ENCODE peak calls at places on chromosomes 11 and 22, in four cellular contexts. W is GM20000; T is Calu3; K is CD4-positive, alpha-beta T cell. N is an unnamed sample.

GRCh38 chr11:7252683-7253213 is 1.0 kb downstream of the SYT9 start:
- DNase-seq in K (no peak), T (no peak), W (no peak), N (no peak)

GRCh38 chr11:19419813-19420212 is 179.1 kb upstream of the E2F8 start:
- DNase-seq in W (no peak), T (no peak), K (no peak), N (no peak)

GRCh38 chr11:11620966-11621880 is 582 bp downstream of the GALNT18 start:
- DNase-seq in K (no peak), W (peak), T (peak), N (peak)

GRCh38 chr11:95924414-95924760 is 480 bp upstream of the MTMR2 start:
- DNase-seq in K (no peak), T (no peak), W (no peak), N (no peak)

GRCh38 chr11:1639102-1639620 is 9.6 kb downstream of the KRTAP5-5 start:
- DNase-seq in T (no peak), K (no peak), W (no peak), N (no peak)

GRCh38 chr22:23570681-23571080 is 9.4 kb downstream of the IGLL1 start:
- DNase-seq in K (no peak), W (no peak), T (no peak), N (no peak)

GRCh38 chr11:9903579-9903978 is 239.7 kb downstream of the SWAP70 start:
- DNase-seq in K (no peak), T (no peak), W (no peak), N (no peak)

GRCh38 chr11:124725719-124726105 is 14.0 kb upstream of the NRGN start:
- DNase-seq in K (no peak), W (no peak), T (no peak), N (no peak)

GRCh38 chr11:12841946-12842630 is 167.0 kb upstream of the RASSF10 start:
- DNase-seq in K (no peak), W (no peak), T (peak), N (no peak)

GRCh38 chr22:24284747-24285203 is 14.1 kb downstream of the SPECC1L start:
- DNase-seq in T (no peak), K (no peak), W (no peak), N (no peak)

GRCh38 chr11:18171377-18172000 is 1.1 kb upstream of the MRGPRX4 start:
- DNase-seq in T (peak), W (no peak), K (no peak), N (peak)
- TF ChIP-seq CTCF in T (peak), W (no peak), K (no peak), N (peak)

GRCh38 chr22:39543095-39543494 is 10.5 kb upstream of the RPS19BP1 start:
- DNase-seq in W (no peak), K (no peak), T (no peak), N (peak)
- TF ChIP-seq CTCF in W (peak), K (no peak), T (peak), N (peak)

DNA sequence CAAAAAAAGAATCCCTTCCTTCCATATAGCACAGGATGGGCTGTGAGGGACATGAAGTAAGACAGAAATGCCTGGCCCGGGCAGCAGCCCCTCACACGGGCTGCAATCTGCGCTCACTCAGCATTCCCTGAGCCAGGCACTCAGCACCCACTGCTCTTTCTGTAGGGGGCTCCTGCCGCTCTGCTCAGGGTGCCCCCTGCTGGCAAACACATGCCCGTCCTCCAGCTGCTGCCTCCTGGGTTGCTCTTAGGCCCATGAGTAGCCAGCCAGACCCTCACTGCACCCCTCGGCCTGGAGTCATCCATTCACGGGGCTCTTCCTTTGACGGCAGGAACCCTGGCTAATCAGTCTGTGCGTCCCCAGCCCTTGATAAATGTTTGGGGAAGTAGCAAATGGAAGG is 6.9 kb downstream of the MCAT start:
- DNase-seq in K (no peak), W (peak), T (peak), N (peak)
- TF ChIP-seq CTCF in K (no peak), W (peak), T (peak), N (peak)

DNA sequence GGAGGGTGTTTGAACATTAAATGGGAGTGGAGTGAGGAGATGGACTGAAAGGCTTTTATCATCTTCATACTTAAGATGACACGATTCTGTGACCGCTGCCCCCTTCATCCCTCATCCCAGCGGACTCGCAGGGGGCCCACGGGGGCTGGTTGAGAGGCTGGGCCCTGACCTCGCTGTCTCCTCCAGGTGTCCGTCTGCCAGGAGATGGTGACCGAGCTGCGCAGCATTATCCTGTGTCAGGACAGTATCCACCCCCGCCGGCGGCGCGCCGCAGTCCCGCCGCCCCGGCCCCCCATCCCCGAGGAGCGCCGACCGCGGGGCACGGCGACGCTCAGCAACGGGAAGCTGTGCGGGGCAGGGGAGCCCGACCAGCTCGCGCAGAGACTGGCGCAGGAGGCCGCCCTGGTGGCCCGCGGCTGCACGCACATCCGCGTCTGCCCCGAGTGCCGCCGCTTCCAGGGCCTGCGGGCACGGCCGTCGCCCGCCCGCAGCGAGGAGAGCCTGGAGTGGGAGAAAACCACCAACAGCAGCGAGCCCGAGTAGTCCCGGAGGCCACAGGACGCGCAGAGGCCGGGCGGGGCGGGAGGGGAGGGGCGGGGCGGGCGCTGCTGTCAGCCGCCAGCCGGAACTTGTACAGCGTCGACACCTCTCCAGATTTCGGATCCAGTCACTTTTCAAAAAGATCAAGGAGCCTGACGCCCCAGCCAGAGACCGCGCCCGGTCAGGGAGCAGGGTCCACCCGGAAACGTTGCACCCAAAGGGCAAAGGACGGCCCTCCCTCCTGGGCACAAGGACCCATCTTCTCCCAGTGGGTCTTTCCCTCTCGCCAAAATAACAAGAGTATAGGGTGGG is 38.0 kb upstream of the TBCEL start:
- DNase-seq in K (peak), T (peak), W (peak), N (peak)
- TF ChIP-seq CTCF in K (peak), T (no peak), W (no peak), N (peak)

DNA sequence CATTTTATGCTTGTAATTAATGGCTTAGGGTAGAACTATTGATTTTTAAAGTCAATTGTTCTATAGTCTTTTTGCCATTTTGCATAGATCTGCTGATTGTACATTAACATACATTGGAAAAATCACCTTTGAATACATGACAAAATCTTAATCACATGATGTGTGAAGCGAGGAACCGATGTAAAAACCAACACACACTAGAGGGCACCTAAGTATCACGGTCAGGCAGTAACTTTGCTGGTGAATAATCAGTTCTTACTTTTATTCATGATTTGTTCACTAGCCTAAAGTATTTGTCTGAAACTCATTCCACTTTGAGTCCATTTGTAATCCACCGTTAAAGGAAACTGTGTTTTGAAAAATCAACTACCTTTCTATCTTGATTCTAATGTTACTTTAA is 28.2 kb downstream of the JHY start:
- DNase-seq in W (no peak), T (no peak), K (no peak), N (no peak)
- TF ChIP-seq CTCF in W (no peak), T (no peak), K (no peak), N (peak)

N was measured in neural crest cell.